ENCODE peak calls at places on chromosomes 4 and X, in five cellular contexts. D is uterus, B is HepG2, Y is ovary, O is adrenal gland. K is an unnamed sample.
A peak's percentile ranks its signal among the peaks of the same experiment; 100 is the strongest.

GRCh38 chrX:153495362-153495751 is 577 bp downstream of the BGN start:
- DNase-seq in B (no peak), O (no peak), Y (peak; percentile 59), D (peak; percentile 55), K (peak; percentile 21)

GRCh38 chr4:109559983-109560686 is at the start of gene MCUB:
- DNase-seq in Y (peak; percentile 86), D (peak; percentile 85), B (peak; percentile 69), O (peak; percentile 84), K (peak; percentile 97)

GRCh38 chr4:101643201-101643600 is 147.3 kb upstream of the BANK1 start:
- DNase-seq in B (no peak), O (no peak), D (no peak), Y (no peak), K (no peak)

GRCh38 chr4:10482913-10483312 is 25.7 kb upstream of the ZNF518B start:
- DNase-seq in O (no peak), Y (no peak), D (no peak), B (no peak), K (no peak)

GRCh38 chr4:88963817-88964216 is 93.2 kb downstream of the FAM13A start:
- DNase-seq in O (no peak), Y (no peak), D (no peak), B (no peak), K (peak; percentile 74)

GRCh38 chr4:101977096-101977495 is 186.6 kb downstream of the BANK1 start:
- DNase-seq in Y (no peak), O (peak; percentile 47), B (no peak), D (no peak), K (peak; percentile 83)

GRCh38 chr4:45043916-45044315 is 317.6 kb upstream of the GNPDA2 start:
- DNase-seq in D (no peak), Y (no peak), O (no peak), B (no peak), K (no peak)

GRCh38 chrX:108494416-108495095 is 54.9 kb downstream of the COL4A5 start:
- DNase-seq in Y (no peak), O (no peak), D (no peak), B (no peak), K (no peak)

GRCh38 chr4:140856692-140857091 is 100.5 kb upstream of the TBC1D9 start:
- DNase-seq in B (no peak), O (no peak), D (peak; percentile 62), Y (no peak), K (no peak)

GRCh38 chr4:138439143-138439581 is 197.0 kb upstream of the SLC7A11 start:
- DNase-seq in B (no peak), D (no peak), O (no peak), Y (no peak), K (no peak)

GRCh38 chrX:138875472-138875871 is 164.0 kb upstream of the FGF13 start:
- DNase-seq in Y (no peak), D (no peak), B (no peak), O (no peak), K (no peak)

GRCh38 chr4:65665951-65666523 is 4.3 kb downstream of the EPHA5 start:
- DNase-seq in Y (no peak), B (no peak), D (no peak), O (no peak), K (no peak)

GRCh38 chrX:16114640-16115039 is 8.7 kb upstream of the GRPR start:
- DNase-seq in B (no peak), O (no peak), D (no peak), Y (no peak), K (no peak)

GRCh38 chr4:65193985-65194384 is 476.3 kb downstream of the EPHA5 start:
- DNase-seq in D (no peak), Y (no peak), B (no peak), O (no peak), K (no peak)

GRCh38 chr4:147707892-147708672 is 23.8 kb upstream of the ARHGAP10 start:
- DNase-seq in O (peak; percentile 57), Y (peak; percentile 55), D (no peak), B (peak; percentile 19), K (peak; percentile 62)

GRCh38 chr4:47856713-47857112 is 18.8 kb upstream of the CORIN start:
- DNase-seq in Y (no peak), O (no peak), D (no peak), B (no peak), K (no peak)

GRCh38 chr4:142703694-142704309 is 142.3 kb downstream of the INPP4B start:
- DNase-seq in B (no peak), D (no peak), Y (no peak), O (no peak), K (no peak)

GRCh38 chrX:2172359-2172758 is 328.4 kb downstream of the DHRSX start:
- DNase-seq in Y (no peak), D (no peak), O (no peak), B (no peak), K (no peak)
- TF ChIP-seq POLR2A in Y (no peak), D (no peak), O (no peak), B (no peak), K (no peak)

GRCh38 chr4:519203-519651 is 20.2 kb downstream of the PIGG start:
- DNase-seq in Y (no peak), O (no peak), D (no peak), B (no peak), K (peak; percentile 54)
- TF ChIP-seq POLR2A in Y (no peak), O (no peak), D (no peak), B (no peak), K (no peak)

GRCh38 chrX:40735318-40736169 is at the start of gene MED14:
- DNase-seq in O (peak; percentile 91), Y (peak; percentile 93), B (peak; percentile 83), D (peak; percentile 88), K (peak; percentile 96)
- TF ChIP-seq POLR2A in O (peak; percentile 71), Y (peak; percentile 72), B (peak; percentile 71), D (peak; percentile 44), K (no peak)

DNA sequence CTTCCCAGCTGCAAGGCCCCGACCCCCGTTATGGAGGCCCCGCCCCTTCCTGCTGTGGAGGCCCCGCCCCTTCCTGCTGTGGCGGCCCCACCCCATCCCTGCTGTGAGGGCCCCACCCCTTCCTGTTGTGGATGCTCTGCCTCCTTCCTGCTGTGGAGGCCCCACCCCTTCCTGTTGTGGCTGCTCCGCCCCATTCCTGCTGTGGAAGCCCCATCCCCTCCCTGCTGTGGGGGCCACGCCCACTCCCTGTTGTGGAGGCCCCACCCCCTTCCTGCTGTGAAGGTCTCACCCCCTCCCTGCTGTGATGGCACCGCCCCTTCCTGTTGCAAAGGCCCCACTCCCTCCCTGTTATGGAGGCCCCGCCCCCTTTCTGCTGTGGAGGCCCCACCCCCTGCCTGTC is 104.9 kb upstream of the PSAPL1 start:
- DNase-seq in Y (peak; percentile 46), B (peak; percentile 48), O (no peak), D (no peak), K (no peak)
- TF ChIP-seq POLR2A in Y (no peak), B (no peak), O (no peak), D (no peak), K (no peak)

DNA sequence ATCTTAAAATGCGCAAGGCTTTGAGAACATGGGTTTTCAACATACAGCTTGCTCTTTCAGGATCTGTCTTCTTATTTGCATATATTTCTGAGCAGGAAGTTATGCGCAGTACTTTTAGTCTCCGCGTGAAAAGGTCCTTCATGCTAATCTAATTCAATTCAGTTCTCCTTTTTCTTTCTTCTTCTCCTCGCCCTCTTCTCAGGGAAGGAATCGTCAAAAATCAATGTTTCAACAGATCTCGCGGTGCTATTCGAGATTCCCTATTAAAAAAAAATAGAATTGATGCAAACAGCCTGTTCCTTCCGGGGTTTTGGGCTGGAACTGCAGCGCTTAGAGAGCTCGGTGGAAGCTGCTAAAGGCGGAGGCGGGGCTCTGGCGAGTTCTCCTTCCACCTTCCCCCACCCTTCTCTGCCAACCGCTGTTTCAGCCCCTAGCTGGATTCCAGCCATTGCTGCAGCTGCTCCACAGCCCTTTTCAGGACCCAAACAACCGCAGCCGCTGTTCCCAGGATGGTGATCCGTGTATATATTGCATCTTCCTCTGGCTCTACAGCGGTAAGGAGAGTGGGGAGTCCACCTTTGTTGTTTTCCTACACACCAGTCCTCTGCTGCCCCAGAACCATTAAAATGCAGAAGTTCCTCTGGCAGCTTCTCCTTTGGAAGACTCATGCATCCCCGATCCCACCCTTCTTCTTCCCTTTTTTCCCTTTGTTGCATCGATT is at the start of the genes HMGN5 and SH3BGRL:
- DNase-seq in Y (peak; percentile 83), O (peak; percentile 86), B (peak; percentile 61), D (peak; percentile 77), K (peak; percentile 94)
- TF ChIP-seq POLR2A in Y (no peak), O (peak; percentile 63), B (peak; percentile 28), D (no peak), K (no peak)

GRCh38 chr4:103024996-103025395 is 5.5 kb upstream of the SLC9B1 start:
- DNase-seq in D (no peak), Y (no peak), O (no peak), B (no peak), K (no peak)

GRCh38 chr4:103018391-103019318 is 850 bp downstream of the SLC9B1 start:
- DNase-seq in O (peak; percentile 42), D (peak; percentile 40), Y (peak; percentile 50), B (peak; percentile 7), K (no peak)

GRCh38 chr4:103021120-103021519 is 1.6 kb upstream of the SLC9B1 start:
- DNase-seq in Y (no peak), B (no peak), D (no peak), O (no peak), K (no peak)

DNA sequence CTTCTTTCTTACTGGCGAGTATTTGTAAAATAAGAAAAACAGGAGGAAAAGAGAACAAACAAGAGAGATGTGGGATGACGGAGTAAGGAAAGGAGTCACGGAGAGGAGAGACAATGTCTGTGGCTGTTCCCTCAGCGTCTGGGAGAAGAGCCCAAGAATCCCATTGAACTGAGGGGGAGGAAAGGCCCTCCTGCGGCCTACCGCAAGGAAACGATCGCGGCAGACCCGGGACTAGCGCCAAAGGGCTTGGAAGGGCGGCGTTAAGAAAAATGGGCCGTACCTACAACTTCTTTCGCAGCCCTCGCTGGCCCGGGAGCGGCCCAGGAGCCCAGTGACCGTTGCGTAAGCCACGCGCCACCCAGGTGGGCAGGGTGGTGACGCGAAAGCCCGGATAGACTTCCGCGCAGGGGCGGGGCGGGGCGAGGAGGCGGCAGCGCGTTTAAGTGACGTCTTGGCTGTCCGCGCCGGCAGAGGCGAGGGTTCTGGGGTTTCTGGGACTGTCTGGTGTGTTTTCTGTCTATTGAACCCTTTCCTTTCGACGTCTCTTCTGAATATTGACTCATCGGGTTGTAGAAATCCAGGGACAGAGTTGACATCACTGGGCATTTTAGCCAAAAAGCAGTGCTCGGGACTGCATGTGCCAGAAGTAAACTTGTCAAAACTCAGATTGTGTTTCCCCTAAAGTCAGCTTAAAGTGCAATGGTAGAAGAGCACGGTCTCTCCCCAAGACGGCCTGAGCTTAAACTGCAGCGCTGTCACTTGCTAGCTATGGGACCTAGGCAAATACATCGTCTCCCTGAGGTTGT is at the start of gene SLC9B1:
- DNase-seq in O (peak; percentile 97), D (peak; percentile 98), B (peak; percentile 77), Y (peak; percentile 97), K (peak; percentile 95)
- TF ChIP-seq POLR2A in O (peak; percentile 89), D (peak; percentile 69), B (peak; percentile 75), Y (peak; percentile 94), K (peak; percentile 44)

GRCh38 chr4:98148856-98149255 is 5.6 kb upstream of the STPG2 start:
- DNase-seq in Y (no peak), O (no peak), D (no peak), B (no peak), K (no peak)

GRCh38 chr4:98143001-98143899 is at the start of gene STPG2:
- DNase-seq in D (peak; percentile 87), B (peak; percentile 79), O (peak; percentile 96), Y (peak; percentile 91), K (peak; percentile 97)
- TF ChIP-seq POLR2A in D (no peak), B (no peak), O (peak; percentile 61), Y (peak; percentile 53), K (no peak)